ENCODE peak calls at places on chromosome 16, in six cellular contexts. C is spleen, J is BE2C, T is adrenal gland, N is right lobe of liver, W is mucosa of descending colon. P is an unnamed sample. For H3K4me1, the result is how much of the 10 kb centered on the place peaks cover.

GRCh38 chr16:81694494-81695285 is 84.4 kb upstream of the PLCG2 start:
- DNase-seq in C (no peak), J (no peak), T (no peak), N (no peak), W (no peak), P (no peak)

GRCh38 chr16:89506791-89507191 is 1.4 kb upstream of the SPG7 start:
- DNase-seq in C (no peak), J (no peak), T (no peak), N (no peak), W (peak), P (no peak)

GRCh38 chr16:82715160-82715559 is 88.4 kb downstream of the CDH13 start:
- DNase-seq in C (no peak), J (no peak), T (no peak), N (no peak), W (no peak), P (no peak)

GRCh38 chr16:75254359-75254837 is 3.0 kb upstream of the BCAR1 start:
- DNase-seq in C (peak), J (no peak), T (peak), N (no peak), W (peak), P (peak)

GRCh38 chr16:75249441-75249840 is 2.0 kb downstream of the BCAR1 start:
- DNase-seq in C (no peak), J (no peak), T (no peak), N (no peak), W (peak), P (no peak)

GRCh38 chr16:19138601-19139000 is 24.8 kb downstream of the ITPRIPL2 start:
- DNase-seq in C (no peak), J (no peak), T (peak), N (peak), W (peak), P (peak)

GRCh38 chr16:67248401-67249177 is at the start of gene SLC9A5:
- DNase-seq in C (peak), J (peak), T (no peak), N (no peak), W (peak), P (peak)

GRCh38 chr16:57740423-57741071 is 5.0 kb downstream of the KATNB1 start:
- DNase-seq in C (peak), J (no peak), T (no peak), N (no peak), W (peak), P (peak)

GRCh38 chr16:10511829-10512228 is 68.6 kb downstream of the EMP2 start:
- DNase-seq in C (no peak), J (no peak), T (no peak), N (no peak), W (no peak), P (no peak)

DNA sequence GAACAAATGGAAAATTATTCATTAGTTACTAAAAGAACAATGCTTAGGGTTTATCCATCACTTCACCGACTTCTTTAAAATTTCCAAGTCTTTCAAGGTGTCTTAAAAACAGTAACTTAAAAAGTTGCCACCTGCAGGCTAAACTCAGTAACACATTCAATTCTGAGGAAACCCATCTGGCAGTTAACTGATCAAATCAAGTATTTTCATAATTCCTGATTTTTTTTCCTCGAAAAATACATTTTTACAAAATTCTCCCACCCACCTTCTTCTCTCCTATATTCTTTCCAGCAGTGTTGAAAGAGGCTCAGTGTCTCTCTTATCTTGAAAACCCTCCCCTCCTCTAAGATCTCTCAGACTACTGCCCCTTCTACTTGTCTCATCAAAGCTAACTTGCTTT is 29.9 kb downstream of the PARN start:
- DNase-seq in C (no peak), J (no peak), T (no peak), N (no peak), W (no peak), P (no peak)
- TF ChIP-seq CTCF in C (peak), J (peak), T (peak), N (peak), W (no peak), P (peak)

DNA sequence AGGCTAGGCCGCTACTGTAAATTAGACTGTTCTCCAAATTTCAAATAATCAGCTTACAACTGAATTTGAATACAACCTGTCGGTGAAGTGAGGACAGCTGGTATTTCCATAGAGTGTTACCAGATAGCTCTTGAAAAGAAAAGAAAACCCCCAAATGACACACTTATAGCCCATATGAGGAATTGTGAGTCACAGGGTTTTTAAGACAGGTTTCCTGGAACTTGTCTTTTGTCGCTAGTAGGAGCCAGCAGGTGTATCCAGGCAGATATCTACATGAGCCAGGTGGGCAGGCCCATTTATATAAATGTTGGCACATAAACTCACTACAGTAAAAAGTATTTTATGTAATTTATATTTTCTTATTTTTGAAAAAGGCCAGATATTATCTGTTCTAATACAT is 24.0 kb downstream of the TNRC6A start:
- DNase-seq in C (no peak), J (no peak), T (no peak), N (no peak), W (no peak), P (no peak)
- H3K4me1 ChIP-seq in C (under half), J (under half), T (under half), N (under half), W (under half), P (under half)

GRCh38 chr16:50448522-50448921 is 79.7 kb upstream of the BRD7 start:
- DNase-seq in C (no peak), J (peak), T (no peak), N (no peak), W (no peak), P (no peak)
- TF ChIP-seq CTCF in C (no peak), J (peak), T (no peak), N (no peak), W (no peak), P (no peak)

GRCh38 chr16:83781-84615 is 6.0 kb downstream of the MPG start:
- DNase-seq in C (no peak), J (no peak), T (no peak), N (no peak), W (no peak), P (no peak)
- H3K4me1 ChIP-seq in C (under half), J (under half), T (under half), N (under half), W (under half), P (under half)

GRCh38 chr16:85330694-85331188 is 218.5 kb upstream of the CIBAR2 start:
- DNase-seq in C (no peak), J (peak), T (no peak), N (no peak), W (no peak), P (no peak)

GRCh38 chr16:85327731-85328664 is 215.7 kb upstream of the CIBAR2 start:
- DNase-seq in C (no peak), J (peak), T (no peak), N (no peak), W (no peak), P (no peak)

GRCh38 chr16:85328665-85329058 is 216.4 kb upstream of the CIBAR2 start:
- DNase-seq in C (no peak), J (peak), T (no peak), N (no peak), W (no peak), P (no peak)

GRCh38 chr16:85329999-85330693 is 217.9 kb upstream of the CIBAR2 start:
- DNase-seq in C (no peak), J (no peak), T (no peak), N (no peak), W (no peak), P (no peak)

DNA sequence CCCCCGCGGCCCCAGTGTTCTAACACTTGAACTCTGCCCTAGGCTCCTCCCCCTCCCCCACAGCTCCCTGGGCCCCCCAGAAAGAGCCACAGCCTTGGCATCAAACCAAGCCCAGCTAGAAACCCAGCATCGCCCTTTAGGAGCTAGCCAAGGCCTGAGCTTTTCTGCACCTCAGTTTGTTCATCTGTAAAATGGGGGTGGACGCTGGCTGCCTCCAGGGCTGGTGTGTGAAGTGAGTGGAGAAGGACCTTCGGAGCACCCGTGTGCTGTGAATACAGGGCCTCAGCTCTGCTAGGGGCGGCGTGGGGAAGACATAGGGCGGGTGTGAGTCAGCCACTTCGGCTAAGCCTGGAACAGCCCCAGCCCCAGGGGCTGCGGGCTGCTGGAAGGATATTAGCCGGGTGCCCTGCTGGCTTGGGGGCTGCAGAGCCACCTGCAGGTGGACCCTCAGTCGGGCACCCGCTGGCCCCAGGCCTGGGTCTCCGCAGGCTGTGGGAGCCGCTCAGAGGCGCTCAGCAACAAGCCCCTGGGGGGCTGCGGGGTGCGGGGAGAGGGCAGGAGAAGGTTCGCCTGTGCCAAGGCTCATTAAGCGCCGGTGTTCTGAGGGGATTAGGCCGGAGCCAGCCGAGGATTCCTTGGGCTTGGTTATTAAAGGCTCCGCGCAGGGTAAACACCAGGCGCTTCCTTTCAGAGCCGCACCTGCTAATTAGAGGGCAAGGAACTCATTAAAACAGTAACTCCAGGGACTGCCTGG is 217.0 kb upstream of the CIBAR2 start:
- DNase-seq in C (no peak), J (peak), T (no peak), N (no peak), W (peak), P (no peak)
- TF ChIP-seq CTCF in C (no peak), J (peak), T (no peak), N (no peak), W (no peak), P (no peak)

GRCh38 chr16:86768231-86768791 is 190.0 kb downstream of the FOXL1 start:
- DNase-seq in C (no peak), J (no peak), T (no peak), N (no peak), W (no peak), P (no peak)
- H3K4me1 ChIP-seq in C (under half), J (under half), T (under half), N (under half), W (under half), P (under half)

GRCh38 chr16:53216798-53217197 is 162.0 kb downstream of the CHD9 start:
- DNase-seq in C (no peak), J (no peak), T (no peak), N (no peak), W (no peak), P (no peak)

GRCh38 chr16:53219795-53220194 is 165.0 kb downstream of the CHD9 start:
- DNase-seq in C (no peak), J (no peak), T (no peak), N (no peak), W (no peak), P (no peak)

GRCh38 chr16:53224932-53225533 is 170.2 kb downstream of the CHD9 start:
- DNase-seq in C (no peak), J (no peak), T (no peak), N (no peak), W (no peak), P (no peak)

DNA sequence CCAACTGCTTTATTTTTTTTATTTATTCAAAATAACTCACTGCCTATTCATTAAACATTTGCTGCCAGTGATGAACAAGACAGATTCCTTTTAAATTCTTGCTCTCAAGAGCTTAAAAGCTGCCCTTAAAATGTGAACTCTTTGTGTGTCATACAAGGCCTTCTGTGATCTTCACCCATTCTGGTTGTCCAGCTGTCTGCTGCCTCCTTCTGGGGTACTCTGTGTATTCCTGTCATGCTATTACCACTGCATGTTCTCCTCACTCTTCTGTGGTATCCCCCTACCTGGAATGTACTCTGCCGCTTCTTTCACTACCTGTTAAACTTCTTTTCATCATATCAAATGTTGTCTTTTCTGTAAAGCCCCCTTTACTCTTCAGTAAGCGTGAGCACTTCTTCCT is 165.8 kb downstream of the CHD9 start:
- DNase-seq in C (no peak), J (peak), T (no peak), N (no peak), W (no peak), P (no peak)
- TF ChIP-seq CTCF in C (peak), J (peak), T (no peak), N (peak), W (no peak), P (peak)

DNA sequence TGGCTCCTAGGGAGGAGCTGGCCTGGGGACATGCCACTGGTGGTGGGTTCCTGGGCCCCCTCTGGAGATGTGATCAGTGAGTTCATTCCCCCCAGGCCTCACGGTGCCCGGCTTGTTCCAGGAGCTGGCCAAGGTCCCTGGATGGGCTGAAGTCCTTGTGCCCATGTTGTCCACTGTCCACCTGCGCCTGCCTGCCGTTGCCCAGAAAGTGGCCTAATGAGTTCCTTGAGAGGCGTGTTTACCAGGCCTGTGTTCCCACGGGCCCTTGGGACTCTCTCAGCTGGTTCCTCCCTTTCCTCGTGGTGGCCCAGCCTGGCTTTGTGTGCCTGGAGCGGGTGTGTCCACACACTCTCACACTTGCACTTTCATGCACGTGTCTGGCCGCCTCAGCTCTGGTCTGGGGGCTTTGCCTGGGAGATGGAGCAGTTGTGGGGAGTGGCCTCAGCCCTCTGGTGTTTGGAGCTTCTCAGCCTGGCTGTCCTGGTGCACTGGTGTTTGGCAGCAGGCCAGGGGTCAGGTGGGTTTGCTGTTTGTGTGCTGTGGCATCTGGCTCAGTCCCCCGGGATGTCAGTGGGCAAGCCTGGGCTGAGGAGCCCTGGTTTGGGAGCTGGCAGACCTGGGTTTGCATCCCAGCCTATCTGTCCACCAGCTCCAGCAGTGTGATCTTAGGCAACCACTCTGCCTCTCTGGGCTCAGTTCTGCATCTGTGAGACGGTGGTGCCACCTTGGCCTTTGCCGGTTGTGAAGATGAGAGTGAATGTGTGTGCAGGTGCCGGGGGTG is 18.0 kb downstream of the ADCY7 start:
- DNase-seq in C (peak), J (peak), T (no peak), N (peak), W (peak), P (peak)
- H3K4me1 ChIP-seq in C (half or more), J (under half), T (under half), N (under half), W (under half), P (half or more)

GRCh38 chr16:49644143-49644460 is 211.8 kb downstream of the ZNF423 start:
- DNase-seq in C (no peak), J (no peak), T (no peak), N (no peak), W (no peak), P (no peak)
- TF ChIP-seq CTCF in C (no peak), J (peak), T (no peak), N (no peak), W (no peak), P (no peak)

GRCh38 chr16:30376508-30376907 is 1.9 kb downstream of the MYL11 start:
- DNase-seq in C (no peak), J (no peak), T (no peak), N (no peak), W (no peak), P (no peak)

GRCh38 chr16:30374538-30374937 is at the start of gene MYL11:
- DNase-seq in C (no peak), J (no peak), T (no peak), N (no peak), W (no peak), P (no peak)

GRCh38 chr16:30377050-30377811 is 2.6 kb downstream of the MYL11 start:
- DNase-seq in C (no peak), J (no peak), T (no peak), N (no peak), W (no peak), P (no peak)

GRCh38 chr16:30377812-30378235 is 3.2 kb downstream of the MYL11 start:
- DNase-seq in C (peak), J (peak), T (peak), N (peak), W (peak), P (peak)

DNA sequence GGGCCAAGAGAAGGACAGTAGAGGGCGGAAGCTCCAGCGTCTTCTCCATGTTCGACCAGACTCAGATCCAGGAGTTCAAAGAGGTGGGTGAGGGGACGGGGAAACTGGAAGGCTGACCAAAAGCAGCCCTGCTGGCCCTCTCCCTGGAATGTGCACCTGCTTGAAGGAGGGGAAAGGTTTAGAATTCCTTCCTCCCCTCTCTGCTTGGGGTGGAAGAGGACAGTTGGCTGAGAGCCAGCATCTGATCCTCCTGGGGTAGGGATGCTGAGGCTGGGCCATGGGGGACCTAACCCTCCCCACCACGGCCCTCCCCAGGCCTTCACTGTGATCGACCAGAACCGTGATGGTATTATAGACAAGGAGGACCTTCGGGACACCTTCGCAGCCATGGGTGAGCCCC is 1.2 kb downstream of the MYL11 start:
- DNase-seq in C (no peak), J (no peak), T (no peak), N (peak), W (no peak), P (no peak)
- H3K4me1 ChIP-seq in C (under half), J (under half), T (under half), N (under half), W (under half), P (under half)

P was measured in lower lobe of right lung.